ENCODE peak calls at places on chromosomes 12 and 14, in five cellular contexts. Z is activated naive CD4-positive, alpha-beta T cell; S is stimulated activated CD4-positive, alpha-beta T cell treated with anti-CD3 and anti-CD28 coated beads, Interleukin-15, amount 100 ng/mL, for 1 hour; Y is nephron progenitor cell; Q is COR-L47. J is an unnamed sample.

GRCh38 chr14:76472199-76472723 is 96.3 kb downstream of the ESRRB start:
- DNase-seq in Z (no peak), S (no peak), Y (no peak), Q (no peak), J (no peak)

GRCh38 chr12:51643951-51644350 is 52.9 kb downstream of the SCN8A start:
- DNase-seq in Z (no peak), S (no peak), Y (no peak), Q (no peak), J (no peak)

GRCh38 chr12:12398026-12398859 is 41.4 kb downstream of the BORCS5 start:
- DNase-seq in Z (no peak), S (no peak), Y (no peak), Q (peak; percentile 11), J (no peak)

GRCh38 chr12:104668274-104668718 is 211.5 kb downstream of the CHST11 start:
- DNase-seq in Z (no peak), S (no peak), Y (no peak), Q (no peak), J (no peak)

GRCh38 chr14:30921788-30922187 is 47.4 kb downstream of the COCH start:
- DNase-seq in Z (no peak), S (no peak), Y (no peak), Q (no peak), J (no peak)

GRCh38 chr14:63682727-63683593 is 41.3 kb upstream of the WDR89 start:
- DNase-seq in Z (no peak), S (no peak), Y (no peak), Q (no peak), J (no peak)

GRCh38 chr12:80269953-80270552 is 170.7 kb downstream of the OTOGL start:
- DNase-seq in Z (no peak), S (no peak), Y (peak; percentile 16), Q (peak; percentile 30), J (no peak)

GRCh38 chr14:34258318-34258717 is 203.7 kb downstream of the SPTSSA start:
- DNase-seq in Z (no peak), S (no peak), Y (no peak), Q (no peak), J (no peak)

GRCh38 chr12:94982456-94982855 is 21.0 kb downstream of the NDUFA12 start:
- DNase-seq in Z (no peak), S (no peak), Y (no peak), Q (no peak), J (no peak)

GRCh38 chr12:5073054-5073453 is 29.4 kb downstream of the KCNA5 start:
- DNase-seq in Z (no peak), S (no peak), Y (no peak), Q (no peak), J (no peak)

GRCh38 chr14:54658836-54659235 is 91.9 kb downstream of the SAMD4A start:
- DNase-seq in Z (no peak), S (no peak), Y (no peak), Q (no peak), J (no peak)

GRCh38 chr14:91839754-91840153 is 27.6 kb downstream of the TC2N start:
- DNase-seq in Z (no peak), S (no peak), Y (no peak), Q (no peak), J (no peak)

GRCh38 chr12:2957816-2958431 is 1.3 kb upstream of the TEAD4 start:
- DNase-seq in Z (no peak), S (no peak), Y (no peak), Q (no peak), J (no peak)

GRCh38 chr14:90132821-90133570 is 71.2 kb downstream of the KCNK13 start:
- DNase-seq in Z (no peak), S (no peak), Y (no peak), Q (no peak), J (no peak)

GRCh38 chr12:40248034-40248433 is 23.2 kb downstream of the LRRK2 start:
- DNase-seq in Z (no peak), S (no peak), Y (no peak), Q (no peak), J (no peak)

GRCh38 chr14:52951730-52952481 is 1.1 kb upstream of the FERMT2 start:
- DNase-seq in Z (no peak), S (no peak), Y (peak; percentile 53), Q (no peak), J (no peak)

GRCh38 chr12:627863-628805 is 35.1 kb downstream of the NINJ2 start:
- DNase-seq in Z (no peak), S (no peak), Y (peak; percentile 26), Q (no peak), J (no peak)

GRCh38 chr14:101711041-101711861 is 50.3 kb upstream of the PPP2R5C start:
- DNase-seq in Z (no peak), S (no peak), Y (no peak), Q (no peak), J (no peak)

GRCh38 chr12:51687142-51687935 is 96.3 kb downstream of the SCN8A start:
- DNase-seq in Z (no peak), S (no peak), Y (no peak), Q (no peak), J (no peak)

GRCh38 chr12:10115311-10115710 is 14.7 kb downstream of the CLEC7A start:
- DNase-seq in Z (no peak), S (no peak), Y (no peak), Q (no peak), J (no peak)

GRCh38 chr12:118741196-118741595 is 240.1 kb upstream of the SRRM4 start:
- DNase-seq in Z (no peak), S (no peak), Y (no peak), Q (no peak), J (no peak)

GRCh38 chr14:101813171-101813759 is 51.8 kb downstream of the PPP2R5C start:
- DNase-seq in Z (no peak), S (no peak), Y (no peak), Q (no peak), J (no peak)

GRCh38 chr14:77980475-77981321 is 180.8 kb downstream of the ADCK1 start:
- DNase-seq in Z (no peak), S (no peak), Y (peak; percentile 49), Q (no peak), J (no peak)

GRCh38 chr12:78402366-78403134 is 462.0 kb upstream of the SYT1 start:
- DNase-seq in Z (no peak), S (no peak), Y (no peak), Q (no peak), J (no peak)

GRCh38 chr14:51750542-51750941 is 98.8 kb downstream of the FRMD6 start:
- DNase-seq in Z (no peak), S (no peak), Y (peak; percentile 10), Q (no peak), J (no peak)

J was measured in activated CD4-positive, alpha-beta T cell treated with anti-CD3 and anti-CD28 coated beads, Interleukin-2, amount 50 U/mL, for 24 hours.